ENCODE peak calls at places on chromosomes 5 and 9, in five cellular contexts. One of them, this sample, is unnamed.

GRCh38 chr9:36327903-36328302 is 69.7 kb upstream of the GNE start:
- DNase-seq in NCI-H1417: no peak
- DNase-seq in upper lobe of left lung: no peak
- DNase-seq in CD8-positive, alpha-beta memory T cell: no peak
- DNase-seq in mesenchymal stem cell: peak
- DNase-seq in this sample: no peak

GRCh38 chr9:120852240-120853018 is 9.7 kb upstream of the PSMD5 start:
- DNase-seq in upper lobe of left lung: no peak
- DNase-seq in NCI-H1417: no peak
- DNase-seq in CD8-positive, alpha-beta memory T cell: no peak
- DNase-seq in mesenchymal stem cell: no peak
- DNase-seq in this sample: no peak

GRCh38 chr9:14031015-14031414 is 282.9 kb downstream of the NFIB start:
- DNase-seq in NCI-H1417: no peak
- DNase-seq in upper lobe of left lung: no peak
- DNase-seq in CD8-positive, alpha-beta memory T cell: no peak
- DNase-seq in mesenchymal stem cell: peak
- DNase-seq in this sample: no peak

GRCh38 chr9:36504154-36504550 is 68.5 kb upstream of the MELK start:
- DNase-seq in upper lobe of left lung: no peak
- DNase-seq in CD8-positive, alpha-beta memory T cell: no peak
- DNase-seq in mesenchymal stem cell: no peak
- DNase-seq in NCI-H1417: no peak
- DNase-seq in this sample: no peak

GRCh38 chr5:10736354-10736753 is 24.7 kb downstream of the DAP start:
- DNase-seq in CD8-positive, alpha-beta memory T cell: no peak
- DNase-seq in mesenchymal stem cell: no peak
- DNase-seq in NCI-H1417: no peak
- DNase-seq in upper lobe of left lung: no peak
- DNase-seq in this sample: no peak

GRCh38 chr9:72462340-72462739 is 59.1 kb upstream of the TMC1 start:
- DNase-seq in mesenchymal stem cell: no peak
- DNase-seq in NCI-H1417: no peak
- DNase-seq in CD8-positive, alpha-beta memory T cell: no peak
- DNase-seq in upper lobe of left lung: no peak
- DNase-seq in this sample: no peak

GRCh38 chr9:38228331-38229122 is 159.5 kb upstream of the SHB start:
- DNase-seq in NCI-H1417: peak
- DNase-seq in upper lobe of left lung: no peak
- DNase-seq in mesenchymal stem cell: no peak
- DNase-seq in CD8-positive, alpha-beta memory T cell: no peak
- DNase-seq in this sample: no peak

GRCh38 chr9:133861692-133862091 is 123.5 kb upstream of the SARDH start:
- DNase-seq in upper lobe of left lung: no peak
- DNase-seq in NCI-H1417: no peak
- DNase-seq in mesenchymal stem cell: no peak
- DNase-seq in CD8-positive, alpha-beta memory T cell: no peak
- DNase-seq in this sample: no peak